ENCODE peak calls at places on chromosomes 1 and 21, in four cellular contexts. L is prostate gland, Y is OCI-LY7, N is cardiac fibroblast. J is an unnamed sample.

GRCh38 chr1:162218975-162219374 is 149.5 kb downstream of the NOS1AP start:
- DNase-seq in L (no peak), Y (no peak), N (no peak), J (no peak)

GRCh38 chr1:20100632-20101355 is 18.5 kb downstream of the PLA2G2D start:
- DNase-seq in L (peak), Y (peak), N (peak), J (peak)

GRCh38 chr1:87754036-87754603 is 425.4 kb downstream of the LMO4 start:
- DNase-seq in L (no peak), Y (no peak), N (no peak), J (no peak)

GRCh38 chr1:9294440-9294773 is 1.7 kb downstream of the SPSB1 start:
- DNase-seq in L (no peak), Y (peak), N (peak), J (peak)

GRCh38 chr1:205642679-205643307 is 11.0 kb upstream of the ELK4 start:
- DNase-seq in L (no peak), Y (no peak), N (no peak), J (no peak)

GRCh38 chr1:41370756-41371420 is 9.7 kb downstream of the FOXO6 start:
- DNase-seq in L (no peak), Y (no peak), N (no peak), J (no peak)

GRCh38 chr21:35226960-35227741 is 178.0 kb upstream of the RUNX1 start:
- DNase-seq in L (no peak), Y (peak), N (no peak), J (no peak)

GRCh38 chr1:6690186-6690585 is 11.4 kb downstream of the DNAJC11 start:
- DNase-seq in L (no peak), Y (no peak), N (no peak), J (no peak)

GRCh38 chr1:9388628-9389184 is 96.0 kb downstream of the SPSB1 start:
- DNase-seq in L (no peak), Y (no peak), N (peak), J (no peak)

GRCh38 chr1:223102797-223103533 is 40.1 kb downstream of the TLR5 start:
- DNase-seq in L (no peak), Y (no peak), N (peak), J (peak)